ENCODE peak calls at places on chromosome 18, in ten cellular contexts. F is cardiac muscle cell, M is upper lobe of left lung, N is adipocyte, I is sigmoid colon, E is small intestine, V is breast epithelium, Z is PC-9, B is H1, G is tibial artery. C is an unnamed sample. For H3K9me3, the result is how much of the 10 kb centered on the place peaks cover.

GRCh38 chr18:78983530-78983929 is 3.9 kb downstream of the SALL3 start:
- DNase-seq in E (no peak), I (no peak), Z (no peak), F (no peak), G (no peak), M (no peak), B (no peak), V (no peak), N (no peak), C (no peak)

GRCh38 chr18:64175432-64175831 is 26.5 kb upstream of the LINC00305 start:
- DNase-seq in E (no peak), G (no peak), F (no peak), V (no peak), M (no peak), N (no peak), I (no peak), Z (no peak), B (no peak), C (no peak)

GRCh38 chr18:21444465-21445023 is 156.0 kb downstream of the ESCO1 start:
- DNase-seq in F (peak), B (no peak), Z (peak), N (peak), G (no peak), E (peak), M (no peak), I (no peak), V (no peak), C (no peak)

GRCh38 chr18:71105994-71106546 is 817.2 kb downstream of the SOCS6 start:
- DNase-seq in V (no peak), I (no peak), M (no peak), N (no peak), F (peak), G (no peak), B (no peak), E (no peak), Z (no peak), C (no peak)

GRCh38 chr18:63480892-63481291 is 4.1 kb downstream of the SERPINB5 start:
- DNase-seq in B (no peak), G (no peak), F (no peak), M (no peak), Z (no peak), V (no peak), E (no peak), N (no peak), I (no peak), C (no peak)

GRCh38 chr18:76524900-76525698 is 30.1 kb upstream of the ZNF516 start:
- DNase-seq in F (peak), E (peak), I (no peak), G (no peak), Z (peak), V (no peak), M (no peak), N (peak), B (no peak), C (no peak)

GRCh38 chr18:9586814-9587213 is 27.5 kb downstream of the PPP4R1 start:
- DNase-seq in F (no peak), V (no peak), E (no peak), I (no peak), Z (no peak), B (no peak), N (no peak), G (no peak), M (no peak), C (no peak)

GRCh38 chr18:48575658-48576453 is 37.0 kb downstream of the CTIF start:
- DNase-seq in M (peak), V (no peak), N (no peak), E (no peak), B (no peak), I (no peak), Z (no peak), G (no peak), F (no peak), C (no peak)

GRCh38 chr18:54736981-54737380 is 91.3 kb upstream of the RAB27B start:
- DNase-seq in M (no peak), V (no peak), B (no peak), I (no peak), N (no peak), Z (no peak), F (no peak), E (peak), G (no peak), C (no peak)

GRCh38 chr18:10164241-10165160 is 250.7 kb downstream of the VAPA start:
- DNase-seq in E (no peak), I (no peak), G (no peak), B (no peak), F (peak), V (no peak), Z (no peak), N (no peak), M (no peak), C (no peak)

GRCh38 chr18:74790451-74790850 is 192.8 kb downstream of the ZNF407 start:
- DNase-seq in M (no peak), V (no peak), N (no peak), I (no peak), B (no peak), Z (no peak), F (no peak), E (no peak), G (no peak), C (no peak)

GRCh38 chr18:9428301-9428706 is 47.0 kb upstream of the RALBP1 start:
- DNase-seq in M (no peak), B (no peak), I (peak), V (no peak), Z (no peak), F (no peak), G (no peak), N (no peak), E (no peak), C (no peak)

GRCh38 chr18:3209859-3210569 is 9.8 kb downstream of the MYOM1 start:
- DNase-seq in Z (peak), F (no peak), M (no peak), I (no peak), G (no peak), V (no peak), E (no peak), N (no peak), B (no peak), C (no peak)

GRCh38 chr18:45277870-45278269 is 337.4 kb upstream of the SLC14A2 start:
- DNase-seq in M (no peak), E (peak), Z (no peak), B (no peak), G (no peak), N (no peak), V (no peak), I (no peak), F (no peak), C (no peak)

GRCh38 chr18:37717656-37718055 is 152.1 kb upstream of the CELF4 start:
- DNase-seq in B (no peak), G (no peak), V (no peak), F (no peak), M (no peak), N (no peak), Z (no peak), I (no peak), E (no peak), C (no peak)

GRCh38 chr18:76376225-76376624 is 118.8 kb downstream of the ZNF516 start:
- DNase-seq in Z (peak), I (no peak), B (no peak), F (no peak), N (no peak), M (no peak), E (no peak), G (no peak), V (no peak), C (no peak)

GRCh38 chr18:11871501-11871900 is 20.3 kb downstream of the CHMP1B start:
- DNase-seq in M (no peak), V (no peak), I (no peak), E (peak), N (no peak), Z (no peak), B (no peak), F (no peak), G (no peak), C (no peak)

GRCh38 chr18:14978191-14978590 is 230.2 kb downstream of the ANKRD30B start:
- DNase-seq in E (no peak), M (peak), V (no peak), B (no peak), Z (no peak), F (no peak), N (no peak), I (no peak), G (no peak), C (no peak)
- H3K9me3 ChIP-seq in E (under half), M (under half), V (under half), B (half or more), Z (under half), F (under half), N (under half), I (under half), G (under half), C (under half)

DNA sequence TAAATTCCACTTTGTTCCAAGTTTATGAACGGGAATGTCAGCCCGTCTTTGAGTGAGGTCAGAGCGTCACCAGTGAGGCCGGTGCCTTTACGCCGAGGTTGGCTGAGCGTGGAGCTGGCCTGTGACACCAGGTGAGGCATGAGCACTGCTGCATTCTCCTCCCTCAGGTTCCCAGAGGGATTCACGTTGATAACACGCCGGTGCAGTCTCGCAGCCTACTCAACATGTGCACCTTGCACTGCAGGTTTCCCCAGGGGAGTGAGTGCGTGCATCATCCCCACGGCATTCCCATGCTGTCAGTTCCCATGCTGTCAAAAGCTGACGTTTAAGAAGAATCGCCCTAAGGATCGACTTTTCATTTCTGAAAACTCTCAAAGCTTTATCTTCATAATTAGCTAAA is 213.3 kb downstream of the LDLRAD4 start:
- DNase-seq in B (no peak), I (no peak), M (no peak), G (peak), N (no peak), E (no peak), F (no peak), Z (no peak), V (no peak), C (no peak)
- H3K9me3 ChIP-seq in B (under half), I (under half), M (under half), G (under half), N (under half), E (under half), F (under half), Z (under half), V (under half), C (under half)

GRCh38 chr18:59270689-59271257 is 2.5 kb downstream of the RAX start:
- DNase-seq in V (no peak), E (no peak), I (no peak), G (no peak), B (no peak), N (no peak), F (no peak), Z (no peak), M (no peak), C (no peak)
- H3K9me3 ChIP-seq in V (under half), E (under half), I (under half), G (under half), B (under half), N (under half), F (under half), Z (under half), M (under half), C (under half)

GRCh38 chr18:35306588-35307250 is 16.7 kb upstream of the ZSCAN30 start:
- DNase-seq in M (no peak), I (no peak), G (no peak), Z (no peak), V (no peak), N (no peak), B (no peak), F (no peak), E (no peak), C (no peak)

DNA sequence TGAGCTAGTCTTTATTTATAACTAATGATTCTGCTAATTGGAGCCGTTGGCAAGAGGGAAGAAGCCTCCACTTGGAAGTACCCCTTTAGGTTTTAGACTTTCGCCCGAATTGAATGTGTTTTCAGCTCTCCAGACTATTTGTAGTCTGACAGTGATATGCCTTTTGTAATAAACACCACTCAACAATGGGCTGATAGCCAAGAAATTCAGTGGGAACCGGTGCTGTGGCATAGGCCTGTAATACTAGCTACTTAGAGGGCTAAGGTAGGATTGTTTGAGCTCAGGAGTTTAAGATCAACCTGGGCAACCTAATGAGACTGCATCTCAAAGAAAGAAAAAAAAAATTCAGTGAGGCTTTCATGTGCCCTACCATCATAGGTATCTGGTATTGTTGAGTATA is 13.6 kb upstream of the ZSCAN30 start:
- DNase-seq in M (no peak), G (no peak), V (no peak), E (no peak), F (no peak), N (no peak), Z (no peak), I (no peak), B (no peak), C (no peak)
- H3K9me3 ChIP-seq in M (half or more), G (under half), V (half or more), E (under half), F (under half), N (half or more), Z (under half), I (under half), B (under half), C (under half)